ENCODE peak calls at places on chromosomes 5 and 9, in nine cellular contexts. One of them, this sample, is unnamed.

GRCh38 chr9:18768951-18769622 is 263.9 kb downstream of the SAXO1 start:
- DNase-seq in ecto neural progenitor cell: no peak
- DNase-seq in iris pigment epithelial cell: no peak
- DNase-seq in iPS DF 19.7: no peak
- DNase-seq in kidney glomerular epithelial cell: no peak
- DNase-seq in GM06990: peak; percentile 34
- DNase-seq in lower leg skin: no peak
- DNase-seq in BJ: no peak
- DNase-seq in T-helper 1 cell: no peak
- DNase-seq in this sample: no peak

GRCh38 chr9:69206047-69206446 is 32.0 kb downstream of the TJP2 start:
- DNase-seq in lower leg skin: no peak
- DNase-seq in kidney glomerular epithelial cell: no peak
- DNase-seq in ecto neural progenitor cell: no peak
- DNase-seq in BJ: no peak
- DNase-seq in iris pigment epithelial cell: no peak
- DNase-seq in iPS DF 19.7: no peak
- DNase-seq in T-helper 1 cell: no peak
- DNase-seq in GM06990: no peak
- DNase-seq in this sample: no peak

GRCh38 chr5:158590936-158591863 is 508.5 kb downstream of the EBF1 start:
- DNase-seq in BJ: peak; percentile 12
- DNase-seq in kidney glomerular epithelial cell: peak; percentile 34
- DNase-seq in lower leg skin: no peak
- DNase-seq in GM06990: no peak
- DNase-seq in T-helper 1 cell: no peak
- DNase-seq in iPS DF 19.7: peak; percentile 59
- DNase-seq in ecto neural progenitor cell: no peak
- DNase-seq in iris pigment epithelial cell: peak; percentile 57
- DNase-seq in this sample: no peak

GRCh38 chr9:131018621-131019020 is 9.6 kb downstream of the LAMC3 start:
- DNase-seq in T-helper 1 cell: no peak
- DNase-seq in kidney glomerular epithelial cell: no peak
- DNase-seq in iris pigment epithelial cell: no peak
- DNase-seq in lower leg skin: no peak
- DNase-seq in ecto neural progenitor cell: no peak
- DNase-seq in iPS DF 19.7: no peak
- DNase-seq in BJ: no peak
- DNase-seq in GM06990: no peak
- DNase-seq in this sample: no peak

GRCh38 chr9:129178983-129179382 is 922 bp upstream of the IER5L start:
- DNase-seq in T-helper 1 cell: no peak
- DNase-seq in lower leg skin: no peak
- DNase-seq in iris pigment epithelial cell: no peak
- DNase-seq in kidney glomerular epithelial cell: no peak
- DNase-seq in iPS DF 19.7: peak; percentile 94
- DNase-seq in ecto neural progenitor cell: peak; percentile 82
- DNase-seq in BJ: no peak
- DNase-seq in GM06990: no peak
- DNase-seq in this sample: no peak

GRCh38 chr9:128946544-128946943 is 859 bp downstream of the DOLK start:
- DNase-seq in BJ: no peak
- DNase-seq in lower leg skin: no peak
- DNase-seq in T-helper 1 cell: no peak
- DNase-seq in kidney glomerular epithelial cell: no peak
- DNase-seq in iPS DF 19.7: no peak
- DNase-seq in ecto neural progenitor cell: no peak
- DNase-seq in iris pigment epithelial cell: no peak
- DNase-seq in GM06990: no peak
- DNase-seq in this sample: no peak

GRCh38 chr5:107121793-107122519 is 548.8 kb downstream of the EFNA5 start:
- DNase-seq in BJ: no peak
- DNase-seq in iris pigment epithelial cell: no peak
- DNase-seq in ecto neural progenitor cell: no peak
- DNase-seq in kidney glomerular epithelial cell: no peak
- DNase-seq in GM06990: no peak
- DNase-seq in iPS DF 19.7: no peak
- DNase-seq in lower leg skin: no peak
- DNase-seq in T-helper 1 cell: no peak
- DNase-seq in this sample: no peak

GRCh38 chr5:73447234-73448071 is 1.1 kb downstream of the FOXD1 start:
- DNase-seq in ecto neural progenitor cell: peak; percentile 80
- DNase-seq in lower leg skin: no peak
- DNase-seq in kidney glomerular epithelial cell: peak; percentile 66
- DNase-seq in T-helper 1 cell: peak; percentile 30
- DNase-seq in iPS DF 19.7: no peak
- DNase-seq in iris pigment epithelial cell: peak; percentile 64
- DNase-seq in GM06990: no peak
- DNase-seq in BJ: no peak
- DNase-seq in this sample: no peak

GRCh38 chr5:132739232-132739631 is 1.9 kb upstream of the KIF3A start:
- DNase-seq in ecto neural progenitor cell: no peak
- DNase-seq in GM06990: no peak
- DNase-seq in kidney glomerular epithelial cell: no peak
- DNase-seq in T-helper 1 cell: no peak
- DNase-seq in iPS DF 19.7: no peak
- DNase-seq in BJ: no peak
- DNase-seq in iris pigment epithelial cell: no peak
- DNase-seq in lower leg skin: no peak
- DNase-seq in this sample: no peak

GRCh38 chr5:59357421-59357977 is 536.0 kb downstream of the PDE4D start:
- DNase-seq in ecto neural progenitor cell: no peak
- DNase-seq in GM06990: no peak
- DNase-seq in T-helper 1 cell: no peak
- DNase-seq in lower leg skin: no peak
- DNase-seq in iris pigment epithelial cell: peak; percentile 88
- DNase-seq in iPS DF 19.7: no peak
- DNase-seq in kidney glomerular epithelial cell: no peak
- DNase-seq in BJ: no peak
- DNase-seq in this sample: no peak

GRCh38 chr5:85170183-85170582 is 785.5 kb upstream of the EDIL3 start:
- DNase-seq in GM06990: no peak
- DNase-seq in iris pigment epithelial cell: no peak
- DNase-seq in lower leg skin: no peak
- DNase-seq in iPS DF 19.7: no peak
- DNase-seq in T-helper 1 cell: no peak
- DNase-seq in ecto neural progenitor cell: no peak
- DNase-seq in kidney glomerular epithelial cell: no peak
- DNase-seq in BJ: no peak
- DNase-seq in this sample: no peak

GRCh38 chr9:128265348-128265847 is 10.4 kb downstream of the GOLGA2 start:
- DNase-seq in lower leg skin: no peak
- DNase-seq in BJ: no peak
- DNase-seq in GM06990: no peak
- DNase-seq in iris pigment epithelial cell: no peak
- DNase-seq in iPS DF 19.7: no peak
- DNase-seq in kidney glomerular epithelial cell: no peak
- DNase-seq in ecto neural progenitor cell: no peak
- DNase-seq in T-helper 1 cell: no peak
- DNase-seq in this sample: no peak

GRCh38 chr5:174839196-174839595 is 114.8 kb downstream of the MSX2 start:
- DNase-seq in BJ: no peak
- DNase-seq in iPS DF 19.7: no peak
- DNase-seq in T-helper 1 cell: no peak
- DNase-seq in GM06990: no peak
- DNase-seq in ecto neural progenitor cell: no peak
- DNase-seq in kidney glomerular epithelial cell: no peak
- DNase-seq in iris pigment epithelial cell: no peak
- DNase-seq in lower leg skin: no peak
- DNase-seq in this sample: no peak